ENCODE peak calls at places on chromosomes 16 and 17, in five cellular contexts. U is midbrain, A is EH, M is prostate gland, C is HTR-8/SVneo. J is an unnamed sample.
A peak's percentile ranks its signal among the peaks of the same experiment; 100 is the strongest.

GRCh38 chr16:78395035-78395434 is 295.6 kb downstream of the WWOX start:
- DNase-seq in M (no peak), A (no peak), U (no peak), C (no peak), J (no peak)

GRCh38 chr17:79850571-79851460 is 11.6 kb upstream of the CBX4 start:
- DNase-seq in M (no peak), A (peak; percentile 92), U (no peak), C (peak; percentile 91), J (no peak)

GRCh38 chr16:85369741-85370528 is 243.2 kb upstream of the GSE1 start:
- DNase-seq in M (peak; percentile 34), A (peak; percentile 54), C (peak; percentile 79), U (no peak), J (no peak)

GRCh38 chr16:986925-987581 is 5.5 kb downstream of the SOX8 start:
- DNase-seq in A (no peak), C (no peak), U (peak; percentile 37), M (no peak), J (no peak)

GRCh38 chr17:44971776-44972483 is 3.8 kb upstream of the C1QL1 start:
- DNase-seq in A (peak; percentile 53), C (peak; percentile 73), M (no peak), U (no peak), J (no peak)

GRCh38 chr17:32627233-32628008 is 140.6 kb downstream of the CDK5R1 start:
- DNase-seq in C (no peak), A (peak; percentile 42), M (no peak), U (peak; percentile 77), J (peak; percentile 86)

GRCh38 chr17:5121186-5121841 is 5.5 kb downstream of the USP6 start:
- DNase-seq in A (no peak), C (no peak), U (no peak), M (no peak), J (no peak)

GRCh38 chr17:48547839-48548686 is 3.2 kb upstream of the HOXB2 start:
- DNase-seq in C (no peak), A (no peak), U (no peak), M (no peak), J (no peak)

GRCh38 chr17:81549031-81549557 is 3.1 kb downstream of the FAAP100 start:
- DNase-seq in U (no peak), C (no peak), M (no peak), A (no peak), J (no peak)

GRCh38 chr16:46883353-46883689 is 841 bp upstream of the GPT2 start:
- DNase-seq in U (peak; percentile 74), A (no peak), C (no peak), M (peak; percentile 42), J (no peak)

GRCh38 chr17:58047751-58048150 is 35.5 kb upstream of the DYNLL2 start:
- DNase-seq in A (peak; percentile 20), M (no peak), C (no peak), U (no peak), J (no peak)

GRCh38 chr17:17666111-17666714 is 15.0 kb upstream of the RAI1 start:
- DNase-seq in A (peak; percentile 80), M (no peak), C (no peak), U (no peak), J (no peak)

GRCh38 chr17:55114283-55114682 is 145.7 kb downstream of the STXBP4 start:
- DNase-seq in M (no peak), C (no peak), U (no peak), A (no peak), J (no peak)

GRCh38 chr17:56834380-56835258 is 668 bp downstream of the DGKE start:
- DNase-seq in M (peak; percentile 56), U (no peak), C (peak; percentile 54), A (peak; percentile 39), J (peak; percentile 42)

GRCh38 chr17:60577147-60577925 is 22.7 kb upstream of the PPM1D start:
- DNase-seq in M (peak; percentile 45), C (no peak), A (peak; percentile 75), U (peak; percentile 71), J (no peak)

GRCh38 chr16:1188781-1189189 is 35.9 kb downstream of the CACNA1H start:
- DNase-seq in A (peak; percentile 53), U (no peak), C (no peak), M (peak; percentile 32), J (no peak)

GRCh38 chr17:61397086-61397842 is 2.4 kb upstream of the TBX2 start:
- DNase-seq in U (no peak), A (no peak), M (no peak), C (no peak), J (no peak)

GRCh38 chr16:78782572-78782971 is 683.1 kb downstream of the WWOX start:
- DNase-seq in A (no peak), M (no peak), U (no peak), C (no peak), J (no peak)

GRCh38 chr17:17241656-17242055 is 4.7 kb upstream of the FLCN start:
- DNase-seq in U (no peak), M (no peak), A (no peak), C (no peak), J (no peak)

GRCh38 chr17:63571632-63572310 is 21.5 kb downstream of the DCAF7 start:
- DNase-seq in U (no peak), M (no peak), A (peak; percentile 91), C (peak; percentile 30), J (no peak)

GRCh38 chr17:74354123-74354522 is 7.5 kb downstream of the BTBD17 start:
- DNase-seq in M (no peak), U (no peak), C (no peak), A (no peak), J (no peak)

GRCh38 chr16:4800290-4801041 is 2.0 kb downstream of the ROGDI start:
- DNase-seq in C (no peak), U (peak; percentile 83), A (no peak), M (peak; percentile 58), J (peak; percentile 64)

GRCh38 chr17:73528679-73529078 is 115.6 kb downstream of the SDK2 start:
- DNase-seq in U (no peak), M (no peak), C (no peak), A (no peak), J (no peak)

GRCh38 chr17:81034168-81034777 is 678 bp upstream of the BAIAP2 start:
- DNase-seq in A (no peak), C (no peak), U (no peak), M (no peak), J (no peak)

GRCh38 chr16:85608515-85608885 is 4.6 kb upstream of the GSE1 start:
- DNase-seq in C (no peak), U (no peak), A (no peak), M (no peak), J (no peak)

GRCh38 chr16:19923396-19923795 is 38.7 kb upstream of the GPRC5B start:
- DNase-seq in M (no peak), A (no peak), C (no peak), U (no peak), J (no peak)

GRCh38 chr17:37551788-37552187 is 57.4 kb downstream of the SYNRG start:
- DNase-seq in M (peak; percentile 27), C (no peak), U (no peak), A (no peak), J (no peak)

GRCh38 chr17:50582741-50583140 is 22.2 kb downstream of the CACNA1G start:
- DNase-seq in U (no peak), C (no peak), M (no peak), A (no peak), J (no peak)

GRCh38 chr16:2867987-2868789 is 10.2 kb upstream of the PRSS22 start:
- DNase-seq in U (peak; percentile 91), A (peak; percentile 93), C (peak; percentile 96), M (peak; percentile 93), J (peak; percentile 70)

GRCh38 chr16:29651950-29652349 is 11.1 kb upstream of the SPN start:
- DNase-seq in A (no peak), U (no peak), M (no peak), C (no peak), J (no peak)

GRCh38 chr17:56661906-56662305 is 68.4 kb downstream of the NOG start:
- DNase-seq in C (no peak), A (no peak), U (no peak), M (no peak), J (no peak)

GRCh38 chr17:44794699-44795413 is 35.2 kb downstream of the GJC1 start:
- DNase-seq in A (peak; percentile 97), M (no peak), C (peak; percentile 87), U (no peak), J (no peak)

GRCh38 chr16:57651344-57652333 is 16.5 kb upstream of the ADGRG3 start:
- DNase-seq in M (no peak), U (no peak), C (no peak), A (no peak), J (no peak)

GRCh38 chr16:53991181-53992056 is 287.5 kb downstream of the FTO start:
- DNase-seq in M (peak; percentile 51), C (no peak), A (peak; percentile 62), U (no peak), J (peak; percentile 50)

GRCh38 chr17:29640413-29640812 is 17.7 kb upstream of the CORO6 start:
- DNase-seq in U (no peak), M (no peak), C (no peak), A (peak; percentile 88), J (no peak)

GRCh38 chr16:57007050-57007449 is 17.7 kb downstream of the NLRC5 start:
- DNase-seq in A (no peak), U (no peak), M (no peak), C (no peak), J (no peak)

GRCh38 chr16:58197314-58198012 is 443 bp downstream of the CSNK2A2 start:
- DNase-seq in U (no peak), A (no peak), C (peak; percentile 17), M (no peak), J (no peak)

GRCh38 chr17:45907720-45908395 is 13.5 kb downstream of the MAPT start:
- DNase-seq in U (no peak), C (no peak), A (no peak), M (no peak), J (no peak)

GRCh38 chr16:69890114-69890890 is 60.8 kb upstream of the CLEC18A start:
- DNase-seq in U (peak; percentile 95), A (peak; percentile 86), C (no peak), M (peak; percentile 23), J (no peak)

J was measured in LNCaP clone FGC.